ENCODE peak calls at places on chromosomes 5 and 9, in four cellular contexts. N is NT2/D1, X is GM12878, O is HepG2. G is an unnamed sample.

GRCh38 chr5:36066540-36067210 is at the start of gene UGT3A2:
- DNase-seq in N (no peak), X (no peak), O (no peak), G (peak; percentile 34)

GRCh38 chr5:77138981-77139380 is 51.9 kb upstream of the ZBED3 start:
- DNase-seq in N (no peak), X (no peak), O (no peak), G (no peak)

GRCh38 chr5:151632524-151632923 is 41.4 kb upstream of the FAT2 start:
- DNase-seq in N (no peak), X (no peak), O (peak; percentile 21), G (no peak)

GRCh38 chr9:87599901-87600610 is 102.4 kb downstream of the DAPK1 start:
- DNase-seq in N (no peak), X (no peak), O (peak; percentile 73), G (peak; percentile 17)

GRCh38 chr5:91977599-91977998 is 594.5 kb upstream of the ARRDC3 start:
- DNase-seq in N (no peak), X (no peak), O (no peak), G (no peak)

GRCh38 chr5:111973946-111974345 is 217.0 kb upstream of the NREP start:
- DNase-seq in N (no peak), X (no peak), O (no peak), G (no peak)

GRCh38 chr5:79420248-79420647 is 93.7 kb downstream of the HOMER1 start:
- DNase-seq in N (no peak), X (no peak), O (peak; percentile 47), G (no peak)

GRCh38 chr5:137217599-137218200 is 281.4 kb downstream of the SPOCK1 start:
- DNase-seq in N (no peak), X (no peak), O (no peak), G (no peak)

GRCh38 chr5:26323794-26324193 is 714.6 kb downstream of the CDH9 start:
- DNase-seq in N (no peak), X (no peak), O (no peak), G (no peak)

GRCh38 chr5:39648539-39649200 is 223.9 kb upstream of the DAB2 start:
- DNase-seq in N (no peak), X (no peak), O (no peak), G (no peak)

GRCh38 chr5:20537911-20538310 is 549.9 kb upstream of the CDH18 start:
- DNase-seq in N (no peak), X (no peak), O (no peak), G (no peak)

GRCh38 chr5:172420215-172420934 is 34.0 kb downstream of the SH3PXD2B start:
- DNase-seq in N (no peak), X (no peak), O (peak; percentile 91), G (no peak)

GRCh38 chr5:89946514-89946913 is 463.0 kb downstream of the CETN3 start:
- DNase-seq in N (no peak), X (no peak), O (no peak), G (no peak)

GRCh38 chr5:132850066-132850465 is 16.2 kb downstream of the GDF9 start:
- DNase-seq in N (no peak), X (no peak), O (no peak), G (no peak)

GRCh38 chr9:96418920-96419690 is 935 bp upstream of the ZNF367 start:
- DNase-seq in N (no peak), X (no peak), O (peak; percentile 73), G (peak; percentile 62)

DNA sequence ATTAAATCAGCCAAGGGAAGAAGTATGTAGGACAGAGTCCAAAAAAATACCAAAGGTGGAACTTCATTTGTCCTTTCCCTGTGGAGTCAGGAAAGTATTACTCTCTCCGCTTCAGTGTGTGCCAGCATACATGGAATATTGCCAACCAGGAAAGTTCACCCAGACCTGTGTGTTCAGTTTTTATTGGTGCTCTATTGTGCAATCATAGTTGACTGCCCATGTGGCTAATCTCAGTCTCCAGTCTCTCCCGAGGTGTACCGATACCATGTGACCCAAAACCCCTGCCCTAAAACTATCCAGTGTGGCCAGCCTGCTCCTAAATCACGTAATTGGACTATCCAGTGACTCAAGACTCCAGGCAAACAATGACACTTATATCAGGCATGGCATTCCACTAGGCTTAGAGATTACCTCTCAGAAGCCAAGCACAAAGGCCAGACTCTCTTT is 38.8 kb downstream of the NFX1 start:
- DNase-seq in N (no peak), X (no peak), O (no peak), G (no peak)
- TF ChIP-seq SUZ12 in N (no peak), X (no peak), O (no peak), G (no peak)

DNA sequence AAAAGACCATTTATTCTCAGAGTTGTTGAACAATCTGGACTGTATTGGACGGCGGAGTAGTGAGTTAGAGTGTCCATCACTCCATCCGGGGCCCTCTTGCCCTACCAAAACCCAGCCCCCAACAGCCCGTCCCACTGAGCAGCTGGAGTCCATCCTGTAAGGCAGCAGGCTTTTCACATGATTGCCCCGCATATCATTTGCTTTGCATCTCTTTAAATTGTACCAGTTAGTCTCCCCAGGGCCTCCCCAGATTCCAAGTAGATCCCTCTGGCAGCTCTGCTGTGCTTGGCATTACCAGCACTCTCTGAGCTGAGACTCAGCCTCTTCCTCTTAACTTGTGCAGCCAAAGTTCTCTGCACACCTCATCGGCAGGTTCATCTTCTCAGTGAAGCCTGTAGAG is 48.6 kb upstream of the ADCY2 start:
- DNase-seq in N (peak; percentile 36), X (no peak), O (no peak), G (no peak)
- TF ChIP-seq SUZ12 in N (no peak), X (no peak), O (no peak), G (no peak)

GRCh38 chr9:132881826-132882225 is 3.1 kb downstream of the SPACA9 start:
- DNase-seq in N (no peak), X (no peak), O (no peak), G (no peak)

GRCh38 chr9:132885691-132886357 is 7.1 kb downstream of the SPACA9 start:
- DNase-seq in N (no peak), X (no peak), O (peak; percentile 43), G (no peak)

GRCh38 chr9:132882616-132883015 is 3.9 kb downstream of the SPACA9 start:
- DNase-seq in N (no peak), X (no peak), O (no peak), G (no peak)

GRCh38 chr9:132886358-132886725 is 7.6 kb downstream of the SPACA9 start:
- DNase-seq in N (no peak), X (no peak), O (no peak), G (no peak)

DNA sequence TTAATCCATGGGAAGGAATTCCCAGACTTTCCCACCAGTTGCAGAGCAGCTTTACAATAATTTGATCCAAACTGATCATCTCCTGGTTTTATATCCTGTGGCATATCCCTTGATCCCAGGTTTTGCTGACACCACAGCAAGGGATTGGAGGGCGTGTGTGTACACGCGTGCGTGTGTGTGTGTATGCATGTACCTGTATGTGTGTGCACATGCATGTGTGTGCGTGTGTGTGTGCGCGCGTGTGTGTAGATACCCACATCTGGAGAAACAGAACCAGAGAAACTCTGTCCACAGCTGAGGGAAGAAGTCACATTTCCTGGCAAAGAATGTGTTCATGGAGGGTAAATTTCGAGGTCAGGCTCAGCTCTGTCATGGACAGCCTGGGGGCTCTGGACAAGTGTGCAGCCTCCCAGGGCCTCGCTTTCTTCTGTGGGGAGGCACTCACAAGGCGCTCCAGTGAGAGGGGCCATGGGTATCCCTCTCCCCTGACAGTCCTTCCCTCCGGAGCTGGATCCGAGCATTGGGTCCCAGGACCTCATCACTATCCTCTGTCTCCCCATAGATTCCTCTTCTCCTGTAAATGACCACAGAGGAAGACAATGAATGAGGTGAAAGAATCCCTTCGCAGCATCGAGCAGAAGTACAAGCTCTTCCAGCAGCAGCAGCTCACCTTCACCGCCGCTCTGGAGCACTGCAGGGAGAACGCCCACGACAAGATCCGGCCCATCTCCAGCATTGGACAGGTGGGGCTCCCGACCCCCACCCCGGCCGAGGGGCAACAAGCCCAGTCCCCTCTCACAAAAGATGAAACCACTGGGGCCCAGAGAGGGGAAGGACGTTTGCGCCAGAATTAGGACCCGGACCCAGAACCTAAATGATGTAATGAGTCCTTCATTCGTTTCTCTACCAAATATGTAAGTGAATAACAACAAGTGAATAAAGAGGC is 4.9 kb downstream of the SPACA9 start:
- DNase-seq in N (no peak), X (no peak), O (no peak), G (no peak)
- TF ChIP-seq SUZ12 in N (no peak), X (no peak), O (no peak), G (no peak)

DNA sequence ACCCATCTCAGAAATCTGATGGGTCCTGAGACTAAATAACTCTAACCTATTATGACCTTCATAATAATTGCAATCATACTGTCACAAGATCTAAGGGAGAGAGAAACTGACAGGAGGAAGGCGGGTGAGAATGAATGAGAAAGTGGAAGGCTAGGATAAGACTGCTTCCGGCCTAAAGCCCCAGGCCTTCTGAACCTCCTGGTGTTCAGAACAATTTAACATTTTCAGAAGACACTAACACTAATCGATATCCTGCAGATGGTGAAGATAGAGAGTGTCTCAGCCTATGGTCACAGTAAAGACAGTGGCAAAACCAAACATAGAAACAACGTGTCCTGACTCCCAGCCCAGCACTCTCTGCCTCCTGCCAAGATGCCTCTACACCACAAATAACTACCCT is 1.2 kb downstream of the RPS14 start:
- DNase-seq in N (no peak), X (no peak), O (no peak), G (no peak)
- TF ChIP-seq SUZ12 in N (no peak), X (no peak), O (no peak), G (no peak)

DNA sequence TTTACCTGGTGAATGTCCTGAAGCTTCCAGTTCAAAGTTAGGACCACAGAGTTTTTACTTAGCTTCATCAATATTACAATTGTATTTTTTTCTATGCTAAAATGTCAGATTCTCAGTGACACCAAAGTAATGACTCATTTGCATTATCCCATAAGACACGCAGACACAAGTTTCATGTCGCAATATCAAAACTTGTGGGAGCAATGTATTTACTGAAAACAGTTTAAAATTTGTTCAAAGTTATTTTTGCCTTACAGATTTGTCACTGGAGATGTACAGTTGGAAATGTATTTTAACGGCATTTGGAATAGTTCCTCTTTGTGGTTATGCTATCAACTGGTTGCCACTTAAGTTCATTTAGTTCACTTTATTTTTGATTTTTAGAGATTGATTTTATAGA is 36.2 kb upstream of the DAP start:
- DNase-seq in N (no peak), X (no peak), O (no peak), G (no peak)
- TF ChIP-seq SUZ12 in N (no peak), X (no peak), O (no peak), G (no peak)

G was measured in HEK293T.